ENCODE peak calls at places on chromosomes 3 and 15, in four cellular contexts. One of them, this sample, is unnamed.

GRCh38 chr15:92021765-92022164 is 168.3 kb downstream of the SLCO3A1 start:
- DNase-seq in H9: no peak
- DNase-seq in mesendoderm: no peak
- DNase-seq in IMR-90: no peak
- DNase-seq in this sample: no peak

GRCh38 chr3:8301977-8302589 is 199.5 kb upstream of the LMCD1 start:
- DNase-seq in H9: no peak
- DNase-seq in mesendoderm: peak; percentile 75
- DNase-seq in IMR-90: peak; percentile 59
- DNase-seq in this sample: peak; percentile 56

GRCh38 chr15:79872358-79873017 is 24.3 kb downstream of the MTHFS start:
- DNase-seq in H9: peak; percentile 39
- DNase-seq in mesendoderm: peak; percentile 74
- DNase-seq in IMR-90: peak; percentile 43
- DNase-seq in this sample: peak; percentile 81

GRCh38 chr15:50953302-50953701 is 44.8 kb downstream of the AP4E1 start:
- DNase-seq in H9: no peak
- DNase-seq in mesendoderm: no peak
- DNase-seq in IMR-90: peak; percentile 90
- DNase-seq in this sample: peak; percentile 34

GRCh38 chr3:47890832-47891620 is 88.1 kb downstream of the DHX30 start:
- DNase-seq in H9: no peak
- DNase-seq in mesendoderm: no peak
- DNase-seq in IMR-90: no peak
- DNase-seq in this sample: peak; percentile 41

GRCh38 chr3:66413151-66413751 is 87.6 kb downstream of the LRIG1 start:
- DNase-seq in H9: no peak
- DNase-seq in mesendoderm: no peak
- DNase-seq in IMR-90: peak; percentile 100
- DNase-seq in this sample: peak; percentile 39

GRCh38 chr3:193897288-193897687 is 238.7 kb upstream of the HES1 start:
- DNase-seq in H9: no peak
- DNase-seq in mesendoderm: no peak
- DNase-seq in IMR-90: no peak
- DNase-seq in this sample: no peak

GRCh38 chr3:78972617-78973301 is 795.0 kb downstream of the ROBO1 start:
- DNase-seq in H9: no peak
- DNase-seq in mesendoderm: no peak
- DNase-seq in IMR-90: no peak
- DNase-seq in this sample: no peak

GRCh38 chr15:43469867-43470266 is 23.1 kb downstream of the TP53BP1 start:
- DNase-seq in H9: no peak
- DNase-seq in mesendoderm: no peak
- DNase-seq in IMR-90: peak; percentile 82
- DNase-seq in this sample: no peak

GRCh38 chr15:35078221-35078915 is 6.7 kb downstream of the NANOGP8 start:
- DNase-seq in H9: peak; percentile 63
- DNase-seq in mesendoderm: peak; percentile 73
- DNase-seq in IMR-90: peak; percentile 72
- DNase-seq in this sample: peak; percentile 50

GRCh38 chr3:152293607-152294006 is 24.9 kb downstream of the MBNL1 start:
- DNase-seq in H9: no peak
- DNase-seq in mesendoderm: no peak
- DNase-seq in IMR-90: no peak
- DNase-seq in this sample: no peak

GRCh38 chr3:146577662-146578061 is 27.5 kb downstream of the PLSCR5 start:
- DNase-seq in H9: no peak
- DNase-seq in mesendoderm: peak; percentile 60
- DNase-seq in IMR-90: peak; percentile 73
- DNase-seq in this sample: peak; percentile 61

GRCh38 chr15:28068930-28069329 is 30.2 kb downstream of the OCA2 start:
- DNase-seq in H9: no peak
- DNase-seq in mesendoderm: no peak
- DNase-seq in IMR-90: no peak
- DNase-seq in this sample: no peak

GRCh38 chr3:75329713-75330112 is 334.4 kb upstream of the FRG2C start:
- DNase-seq in H9: no peak
- DNase-seq in mesendoderm: no peak
- DNase-seq in IMR-90: no peak
- DNase-seq in this sample: no peak

GRCh38 chr15:86347245-86347644 is 267.6 kb downstream of the AGBL1 start:
- DNase-seq in H9: no peak
- DNase-seq in mesendoderm: peak; percentile 32
- DNase-seq in IMR-90: no peak
- DNase-seq in this sample: no peak

GRCh38 chr3:141643391-141643790 is 94.7 kb upstream of the RNF7 start:
- DNase-seq in H9: no peak
- DNase-seq in mesendoderm: peak; percentile 28
- DNase-seq in IMR-90: peak; percentile 41
- DNase-seq in this sample: no peak

GRCh38 chr3:111541911-111542483 is at the start of gene CD96:
- DNase-seq in H9: no peak
- DNase-seq in mesendoderm: no peak
- DNase-seq in IMR-90: peak; percentile 65
- DNase-seq in this sample: no peak

GRCh38 chr3:106822204-106822603 is 555.0 kb upstream of the CCDC54 start:
- DNase-seq in H9: no peak
- DNase-seq in mesendoderm: no peak
- DNase-seq in IMR-90: no peak
- DNase-seq in this sample: no peak
- H2BK120ac ChIP-seq in H9: no peak overlapping the region
- H2BK120ac ChIP-seq in mesendoderm: no peak overlapping the region
- H2BK120ac ChIP-seq in IMR-90: no peak overlapping the region
- H2BK120ac ChIP-seq in this sample: no peak overlapping the region

GRCh38 chr15:70490838-70491155 is 272.6 kb downstream of the UACA start:
- DNase-seq in H9: no peak
- DNase-seq in mesendoderm: no peak
- DNase-seq in IMR-90: no peak
- DNase-seq in this sample: no peak
- H2AK5ac ChIP-seq in H9: no peak overlapping the region
- H2AK5ac ChIP-seq in mesendoderm: no peak overlapping the region
- H2AK5ac ChIP-seq in IMR-90: peak overlapping the region; percentile 64
- H2AK5ac ChIP-seq in this sample: no peak overlapping the region

DNA sequence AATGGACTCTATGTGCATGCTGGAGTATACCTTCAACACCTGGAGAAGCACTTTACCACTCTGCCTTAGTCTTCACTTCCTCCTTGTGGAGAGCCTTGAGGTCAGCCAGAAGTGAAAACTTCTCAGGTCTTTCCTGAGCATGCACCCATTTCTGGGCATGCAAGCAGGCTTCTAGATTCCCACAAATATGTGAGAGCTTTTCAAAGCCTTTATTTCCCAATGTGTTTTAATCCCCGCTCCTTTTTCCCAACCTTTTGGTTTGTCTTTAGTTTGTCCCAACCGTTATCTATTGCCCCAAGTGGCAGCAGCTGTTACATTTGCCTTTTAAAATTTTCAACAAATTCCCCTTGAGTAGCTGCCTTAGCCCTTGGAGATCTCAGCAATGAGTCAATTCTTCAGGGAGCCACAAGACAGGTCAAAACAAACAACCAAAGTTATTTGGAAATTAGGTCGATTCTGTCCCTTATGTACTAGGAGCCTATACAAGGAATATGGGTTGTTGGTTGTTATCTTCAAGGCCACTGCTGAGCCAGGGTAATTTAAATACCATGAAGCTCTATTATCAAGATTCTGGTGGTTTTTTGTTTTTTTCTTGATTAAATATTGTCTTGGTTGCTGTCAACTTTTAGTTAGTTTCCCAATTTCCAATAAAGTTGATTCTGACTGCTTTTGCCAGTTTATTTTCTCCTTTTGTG is 44.4 kb downstream of the LSM3 start:
- DNase-seq in H9: no peak
- DNase-seq in mesendoderm: no peak
- DNase-seq in IMR-90: no peak
- DNase-seq in this sample: peak; percentile 70
- H3K18ac ChIP-seq in H9: no peak overlapping the region
- H3K18ac ChIP-seq in mesendoderm: no peak overlapping the region
- H3K18ac ChIP-seq in IMR-90: peak overlapping the region; percentile 60
- H3K18ac ChIP-seq in this sample: peak overlapping the region; percentile 52

GRCh38 chr3:181713673-181714270 is 2.0 kb downstream of the SOX2 start:
- DNase-seq in H9: no peak
- DNase-seq in mesendoderm: no peak
- DNase-seq in IMR-90: no peak
- DNase-seq in this sample: no peak

GRCh38 chr3:181713300-181713647 is 1.5 kb downstream of the SOX2 start:
- DNase-seq in H9: no peak
- DNase-seq in mesendoderm: no peak
- DNase-seq in IMR-90: no peak
- DNase-seq in this sample: no peak

GRCh38 chr3:181711325-181712135 is at the start of gene SOX2:
- DNase-seq in H9: peak; percentile 93
- DNase-seq in mesendoderm: peak; percentile 88
- DNase-seq in IMR-90: peak; percentile 4
- DNase-seq in this sample: peak; percentile 47

GRCh38 chr3:181712190-181712504 is 422 bp downstream of the SOX2 start:
- DNase-seq in H9: no peak
- DNase-seq in mesendoderm: no peak
- DNase-seq in IMR-90: no peak
- DNase-seq in this sample: no peak

GRCh38 chr3:181712505-181713299 is 977 bp downstream of the SOX2 start:
- DNase-seq in H9: no peak
- DNase-seq in mesendoderm: peak; percentile 76
- DNase-seq in IMR-90: no peak
- DNase-seq in this sample: peak; percentile 27
- H2BK120ac ChIP-seq in H9: no peak overlapping the region
- H2BK120ac ChIP-seq in mesendoderm: no peak overlapping the region
- H2BK120ac ChIP-seq in IMR-90: no peak overlapping the region
- H2BK120ac ChIP-seq in this sample: no peak overlapping the region

DNA sequence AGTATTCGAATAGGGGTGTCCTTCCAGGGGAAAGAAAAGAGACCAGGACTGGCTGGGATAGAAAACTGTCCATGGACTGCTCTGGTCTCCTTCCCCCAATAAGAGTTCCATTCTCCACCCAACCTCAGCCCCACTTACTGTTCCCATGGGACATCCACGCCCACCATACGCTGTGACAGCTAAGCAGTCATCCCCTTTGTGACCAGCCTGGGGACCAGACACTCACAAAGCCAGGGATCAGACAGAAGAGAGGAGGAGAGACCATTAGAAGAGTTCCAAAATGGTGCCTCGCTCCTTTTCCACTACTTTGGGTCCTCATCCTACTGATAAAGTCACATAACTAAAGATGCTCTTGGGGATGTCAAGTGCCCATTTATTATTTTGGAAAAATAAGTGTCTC is 27.6 kb upstream of the GNB5 start:
- DNase-seq in H9: no peak
- DNase-seq in mesendoderm: no peak
- DNase-seq in IMR-90: no peak
- DNase-seq in this sample: no peak
- H2AK5ac ChIP-seq in H9: no peak overlapping the region
- H2AK5ac ChIP-seq in mesendoderm: no peak overlapping the region
- H2AK5ac ChIP-seq in IMR-90: no peak overlapping the region
- H2AK5ac ChIP-seq in this sample: no peak overlapping the region

DNA sequence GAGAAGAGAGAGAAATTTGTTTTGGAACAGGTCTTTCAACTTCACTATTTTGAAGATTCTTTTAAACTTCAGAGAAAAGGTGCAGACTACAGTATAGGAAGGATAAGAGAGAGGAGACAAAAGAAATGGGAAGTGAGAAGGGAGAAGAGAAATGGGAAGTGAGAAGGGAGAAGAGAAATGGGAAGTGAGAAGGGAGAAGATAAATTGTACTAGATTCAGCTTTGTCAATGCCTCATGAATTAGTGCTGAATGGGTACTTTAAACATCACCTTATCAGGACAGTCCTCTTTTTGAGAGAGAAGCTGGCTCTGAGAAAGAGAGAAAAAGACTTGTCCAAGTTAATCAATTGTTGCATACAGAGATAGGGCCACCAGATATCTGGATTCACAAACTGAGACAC is 963 bp downstream of the P3H2 start:
- DNase-seq in H9: no peak
- DNase-seq in mesendoderm: no peak
- DNase-seq in IMR-90: no peak
- DNase-seq in this sample: no peak
- H3K18ac ChIP-seq in H9: no peak overlapping the region
- H3K18ac ChIP-seq in mesendoderm: peak overlapping the region; percentile 95
- H3K18ac ChIP-seq in IMR-90: peak overlapping the region; percentile 80
- H3K18ac ChIP-seq in this sample: peak overlapping the region; percentile 93

DNA sequence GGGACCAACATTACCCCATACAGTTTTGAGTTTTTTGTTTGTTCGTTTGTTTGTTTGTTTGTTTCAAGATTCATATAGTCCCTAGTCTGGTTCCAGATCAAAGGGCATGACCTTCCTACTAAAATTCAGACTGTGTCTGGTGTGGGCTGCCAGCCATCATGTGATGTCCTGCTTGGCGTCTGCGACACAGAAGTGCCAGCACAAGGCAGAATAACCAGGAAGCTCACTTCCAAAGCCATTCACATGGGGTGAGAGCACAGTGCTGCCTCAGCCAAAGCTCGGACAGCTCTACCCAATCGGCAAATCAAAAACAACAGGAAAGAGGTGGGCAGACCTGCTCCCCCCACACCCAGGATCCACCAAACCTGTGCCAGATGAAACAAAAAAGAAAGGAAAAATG is 142.6 kb upstream of the THBS1 start:
- DNase-seq in H9: no peak
- DNase-seq in mesendoderm: no peak
- DNase-seq in IMR-90: no peak
- DNase-seq in this sample: no peak
- H2BK120ac ChIP-seq in H9: no peak overlapping the region
- H2BK120ac ChIP-seq in mesendoderm: no peak overlapping the region
- H2BK120ac ChIP-seq in IMR-90: no peak overlapping the region
- H2BK120ac ChIP-seq in this sample: no peak overlapping the region

DNA sequence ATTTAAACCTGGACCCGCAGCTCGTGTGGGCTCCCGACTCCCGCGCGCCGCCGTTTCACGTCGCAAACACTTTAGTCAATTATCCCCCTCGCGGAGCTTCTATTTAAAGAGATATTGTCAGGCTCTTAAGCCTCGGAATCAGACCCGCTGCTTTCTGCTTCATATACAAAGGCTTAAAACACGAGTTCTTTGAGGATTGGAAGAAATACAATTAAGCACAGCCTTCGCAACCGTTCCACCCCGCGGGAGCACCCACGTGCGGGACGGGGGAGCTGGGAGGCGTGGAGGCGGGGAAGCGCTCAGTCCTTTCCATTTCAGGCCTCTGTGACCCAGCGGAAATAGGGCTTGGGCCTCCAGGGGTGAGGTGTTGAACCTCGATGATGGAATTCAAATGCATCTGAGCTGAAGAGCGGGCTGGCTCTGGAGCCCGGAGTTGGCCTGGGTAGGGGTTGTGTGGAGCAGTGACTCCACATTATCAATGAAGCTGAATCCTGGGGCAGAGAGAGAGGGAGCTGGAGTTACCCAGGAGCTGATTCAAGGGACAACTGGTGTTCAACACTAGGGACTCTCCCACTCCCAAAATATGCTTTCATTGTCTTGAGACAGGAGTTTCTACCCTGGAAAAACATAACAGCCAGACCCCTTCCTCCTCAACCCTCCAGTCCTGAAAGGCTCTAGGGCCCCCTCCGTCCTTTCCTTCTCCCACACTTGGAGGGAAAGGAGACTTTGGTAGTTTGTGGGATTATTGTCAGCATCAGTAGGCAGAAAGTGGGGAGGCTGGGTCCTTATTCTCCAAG is 2.4 kb downstream of the ANKRD63 start:
- DNase-seq in H9: peak; percentile 72
- DNase-seq in mesendoderm: peak; percentile 69
- DNase-seq in IMR-90: no peak
- DNase-seq in this sample: no peak
- H2AK5ac ChIP-seq in H9: no peak overlapping the region
- H2AK5ac ChIP-seq in mesendoderm: no peak overlapping the region
- H2AK5ac ChIP-seq in IMR-90: no peak overlapping the region
- H2AK5ac ChIP-seq in this sample: no peak overlapping the region

GRCh38 chr3:134693804-134694203 is 43.0 kb upstream of the KY start:
- DNase-seq in H9: no peak
- DNase-seq in mesendoderm: no peak
- DNase-seq in IMR-90: no peak
- DNase-seq in this sample: no peak
- H3K18ac ChIP-seq in H9: no peak overlapping the region
- H3K18ac ChIP-seq in mesendoderm: no peak overlapping the region
- H3K18ac ChIP-seq in IMR-90: no peak overlapping the region
- H3K18ac ChIP-seq in this sample: no peak overlapping the region

GRCh38 chr3:191961529-191961928 is 500.6 kb downstream of the PYDC2 start:
- DNase-seq in H9: no peak
- DNase-seq in mesendoderm: peak; percentile 65
- DNase-seq in IMR-90: no peak
- DNase-seq in this sample: peak; percentile 61
- H2BK120ac ChIP-seq in H9: no peak overlapping the region
- H2BK120ac ChIP-seq in mesendoderm: peak overlapping the region; percentile 95
- H2BK120ac ChIP-seq in IMR-90: no peak overlapping the region
- H2BK120ac ChIP-seq in this sample: no peak overlapping the region

This sample was measured in mesenchymal stem cell.